ENCODE peak calls at places on chromosomes 12 and 14, in seven cellular contexts. F is GM12892, W is HepG2, Z is GM12878, G is K562, Q is SK-N-SH, X is H1. K is an unnamed sample.

GRCh38 chr14:77598366-77599050 is 17.9 kb downstream of the SPTLC2 start:
- DNase-seq in F (no peak), W (no peak), Z (no peak), G (no peak), Q (no peak), X (no peak), K (no peak)

GRCh38 chr14:69773571-69774276 is 6.8 kb downstream of the SRSF5 start:
- DNase-seq in F (no peak), W (no peak), Z (no peak), G (no peak), Q (no peak), X (no peak), K (no peak)

GRCh38 chr12:64187370-64187769 is 34.7 kb downstream of the KICS2 start:
- DNase-seq in F (no peak), W (no peak), Z (no peak), G (no peak), Q (no peak), X (no peak), K (no peak)

GRCh38 chr14:68426661-68427549 is 366.0 kb downstream of the ZFP36L1 start:
- DNase-seq in F (no peak), W (no peak), Z (no peak), G (no peak), Q (no peak), X (no peak), K (no peak)

GRCh38 chr14:91394105-91395081 is 23.2 kb downstream of the CCDC88C start:
- DNase-seq in F (no peak), W (no peak), Z (no peak), G (no peak), Q (no peak), X (no peak), K (no peak)

GRCh38 chr14:29868000-29868399 is 59.6 kb downstream of the PRKD1 start:
- DNase-seq in F (no peak), W (no peak), Z (no peak), G (no peak), Q (no peak), X (no peak), K (no peak)

GRCh38 chr14:60981626-60982455 is 796 bp downstream of the SLC38A6 start:
- DNase-seq in F (no peak), W (peak), Z (peak), G (peak), Q (peak), X (no peak), K (no peak)

GRCh38 chr14:38420045-38420444 is 164.2 kb upstream of the CLEC14A start:
- DNase-seq in F (no peak), W (no peak), Z (no peak), G (no peak), Q (no peak), X (no peak), K (no peak)

GRCh38 chr14:41922014-41922413 is 315.3 kb downstream of the LRFN5 start:
- DNase-seq in F (no peak), W (no peak), Z (no peak), G (no peak), Q (no peak), X (no peak), K (no peak)

GRCh38 chr14:82003418-82003817 is 469.8 kb upstream of the SEL1L start:
- DNase-seq in F (no peak), W (no peak), Z (no peak), G (no peak), Q (no peak), X (no peak), K (no peak)

GRCh38 chr12:39905152-39905551 is 200.7 kb downstream of the SLC2A13 start:
- DNase-seq in F (no peak), W (no peak), Z (no peak), G (no peak), Q (peak), X (no peak), K (no peak)

GRCh38 chr14:103696466-103697071 is 18.7 kb downstream of the XRCC3 start:
- DNase-seq in F (no peak), W (no peak), Z (no peak), G (no peak), Q (no peak), X (no peak), K (no peak)

GRCh38 chr12:106120578-106121105 is 18.1 kb downstream of the NUAK1 start:
- DNase-seq in F (no peak), W (peak), Z (no peak), G (no peak), Q (no peak), X (no peak), K (no peak)

GRCh38 chr14:105931808-105932483 is 405.6 kb downstream of the TMEM121 start:
- DNase-seq in F (no peak), W (no peak), Z (no peak), G (peak), Q (peak), X (no peak), K (no peak)

GRCh38 chr12:93109794-93110203 is 180.7 kb upstream of the EEA1 start:
- DNase-seq in F (no peak), W (no peak), Z (no peak), G (no peak), Q (no peak), X (no peak), K (no peak)

GRCh38 chr12:104154806-104155205 is 16.8 kb upstream of the NFYB start:
- DNase-seq in F (no peak), W (no peak), Z (no peak), G (no peak), Q (no peak), X (no peak), K (no peak)

GRCh38 chr12:82695531-82695930 is 8.8 kb downstream of the TMTC2 start:
- DNase-seq in F (no peak), W (no peak), Z (no peak), G (no peak), Q (no peak), X (no peak), K (no peak)

GRCh38 chr14:28407931-28408330 is 358.7 kb upstream of the FOXG1 start:
- DNase-seq in F (no peak), W (no peak), Z (no peak), G (no peak), Q (no peak), X (no peak), K (no peak)

GRCh38 chr12:67989184-67989965 is at the start of gene IFNG-AS1:
- DNase-seq in F (no peak), W (no peak), Z (peak), G (no peak), Q (no peak), X (no peak), K (no peak)

GRCh38 chr12:13049816-13050215 is 5.6 kb downstream of the FAM234B start:
- DNase-seq in F (no peak), W (no peak), Z (no peak), G (no peak), Q (no peak), X (no peak), K (no peak)

GRCh38 chr12:123897221-123897620 is 75.4 kb downstream of the CCDC92 start:
- DNase-seq in F (no peak), W (no peak), Z (no peak), G (no peak), Q (no peak), X (no peak), K (no peak)

DNA sequence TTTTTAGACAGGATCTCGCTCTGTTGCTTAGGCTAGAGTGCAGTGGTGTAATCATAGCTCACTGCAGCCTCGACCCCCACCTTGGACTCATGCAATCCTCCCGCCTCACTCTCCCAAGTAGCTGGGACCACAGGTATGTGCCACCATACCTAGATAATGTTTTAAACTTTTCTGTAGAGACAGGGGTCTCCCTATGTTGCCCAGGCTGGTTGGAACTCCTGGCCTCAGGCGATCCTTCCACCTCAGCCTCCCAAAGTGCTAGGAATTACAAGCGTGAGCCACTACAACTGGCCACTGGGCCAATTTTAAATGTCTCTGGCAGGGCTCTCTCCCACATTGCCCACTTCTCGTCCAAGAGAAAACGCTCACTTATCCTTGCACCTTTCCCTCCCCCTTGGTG is 66.5 kb upstream of the DACT1 start:
- DNase-seq in F (no peak), W (no peak), Z (no peak), G (no peak), Q (no peak), X (no peak), K (no peak)
- TF ChIP-seq TAF1 in F (no peak), W (no peak), Z (no peak), G (no peak), Q (no peak), X (no peak), K (no peak)

GRCh38 chr12:3698218-3698974 is 54.5 kb downstream of the CRACR2A start:
- DNase-seq in F (no peak), W (no peak), Z (no peak), G (no peak), Q (peak), X (no peak), K (no peak)
- TF ChIP-seq TAF1 in F (no peak), W (no peak), Z (no peak), G (no peak), Q (no peak), X (no peak), K (no peak)

DNA sequence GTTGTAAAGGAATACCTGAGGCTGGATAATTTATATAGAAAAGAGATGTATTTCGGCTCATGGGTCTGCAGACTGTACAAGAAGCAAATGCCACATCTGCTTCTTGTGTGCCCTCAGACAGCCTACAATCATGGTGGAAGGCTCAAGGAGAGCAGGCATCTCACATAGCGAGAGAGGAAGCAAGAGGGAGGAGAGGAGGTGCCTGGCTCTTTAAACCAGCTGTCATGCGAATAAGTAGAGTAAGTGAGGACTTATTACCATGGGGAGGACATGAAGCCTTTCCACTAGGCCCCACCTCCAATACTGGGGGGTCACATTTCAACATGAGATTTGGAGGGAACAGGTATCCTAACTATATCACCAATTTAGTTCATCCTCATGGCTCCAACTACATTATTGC is 118.7 kb downstream of the ACSS3 start:
- DNase-seq in F (no peak), W (no peak), Z (no peak), G (no peak), Q (no peak), X (no peak), K (no peak)
- TF ChIP-seq TAF1 in F (no peak), W (no peak), Z (no peak), G (no peak), Q (no peak), X (no peak), K (no peak)

GRCh38 chr14:21455912-21456667 is at the start of gene CHD8:
- DNase-seq in F (peak), W (peak), Z (peak), G (peak), Q (peak), X (peak), K (peak)
- TF ChIP-seq TAF1 in F (peak), W (peak), Z (peak), G (peak), Q (no peak), X (peak), K (peak)

DNA sequence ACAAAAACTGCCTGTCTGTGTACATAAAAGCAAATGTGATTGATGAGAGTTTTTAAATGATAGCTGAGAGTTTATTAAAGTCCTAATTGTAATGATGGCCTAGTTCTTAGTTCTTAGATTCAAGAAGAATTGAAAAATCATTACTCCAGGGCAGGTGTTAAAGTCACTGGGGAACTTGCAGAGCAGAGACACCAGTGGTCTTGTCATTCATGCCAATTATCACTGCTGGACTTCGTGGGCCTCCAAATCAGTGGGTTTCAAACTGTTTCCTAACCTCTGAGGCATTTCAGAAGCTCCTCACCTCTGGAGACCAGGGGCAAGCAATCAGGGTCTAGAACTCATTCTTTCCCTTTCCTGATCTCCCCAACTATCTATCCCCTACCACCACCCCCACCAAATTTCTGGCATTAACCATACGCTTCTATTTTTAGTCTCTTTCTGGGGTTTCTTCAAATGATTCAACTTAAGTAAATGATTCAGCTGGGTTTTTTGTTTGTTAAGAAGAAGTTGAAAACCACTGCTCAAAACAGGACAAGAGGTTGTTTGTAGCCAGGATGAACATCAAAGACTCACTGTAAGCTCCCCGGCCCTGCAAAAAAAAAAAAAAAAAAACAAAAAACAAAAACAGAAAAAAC is 80.1 kb downstream of the CEP83 start:
- DNase-seq in F (no peak), W (peak), Z (no peak), G (no peak), Q (no peak), X (no peak), K (no peak)
- TF ChIP-seq TAF1 in F (no peak), W (no peak), Z (no peak), G (no peak), Q (no peak), X (no peak), K (no peak)

GRCh38 chr14:75268638-75269550 is 9.7 kb upstream of the FOS start:
- DNase-seq in F (no peak), W (no peak), Z (no peak), G (no peak), Q (no peak), X (no peak), K (no peak)
- TF ChIP-seq TAF1 in F (no peak), W (no peak), Z (no peak), G (no peak), Q (no peak), X (no peak), K (no peak)

GRCh38 chr12:25806271-25806670 is 152.2 kb upstream of the RASSF8 start:
- DNase-seq in F (no peak), W (no peak), Z (no peak), G (no peak), Q (no peak), X (no peak), K (no peak)
- TF ChIP-seq TAF1 in F (no peak), W (no peak), Z (no peak), G (no peak), Q (no peak), X (no peak), K (no peak)

GRCh38 chr12:119236372-119236771 is 57.6 kb downstream of the HSPB8 start:
- DNase-seq in F (no peak), W (no peak), Z (no peak), G (no peak), Q (no peak), X (no peak), K (no peak)

GRCh38 chr12:119241049-119241448 is 62.3 kb downstream of the HSPB8 start:
- DNase-seq in F (no peak), W (no peak), Z (no peak), G (no peak), Q (no peak), X (no peak), K (no peak)

GRCh38 chr12:119235352-119235751 is 56.6 kb downstream of the HSPB8 start:
- DNase-seq in F (no peak), W (no peak), Z (no peak), G (no peak), Q (peak), X (no peak), K (no peak)

GRCh38 chr12:119239040-119239439 is 60.3 kb downstream of the HSPB8 start:
- DNase-seq in F (no peak), W (no peak), Z (no peak), G (no peak), Q (no peak), X (no peak), K (no peak)
- TF ChIP-seq TAF1 in F (no peak), W (no peak), Z (no peak), G (no peak), Q (no peak), X (no peak), K (no peak)

K was measured in GM12891.